ENCODE peak calls at places on chromosomes 3 and 15, in five cellular contexts. A is Caco-2, H is fibroblast of mammary gland, L is cardiac fibroblast, O is HL-60. I is an unnamed sample.

GRCh38 chr3:177162742-177163141 is 34.5 kb downstream of the TBL1XR1 start:
- DNase-seq in A (no peak), H (no peak), L (no peak), O (no peak), I (no peak)

GRCh38 chr3:188772886-188773285 is 398.9 kb upstream of the TPRG1 start:
- DNase-seq in A (no peak), H (peak; percentile 74), L (peak; percentile 79), O (no peak), I (peak; percentile 37)

GRCh38 chr3:188196232-188196990 is 42.5 kb downstream of the LPP start:
- DNase-seq in A (no peak), H (no peak), L (no peak), O (no peak), I (no peak)

GRCh38 chr3:183114374-183114773 is 15.1 kb upstream of the MCCC1 start:
- DNase-seq in A (no peak), H (no peak), L (no peak), O (no peak), I (no peak)

GRCh38 chr15:29278436-29279099 is 8.9 kb upstream of the NSMCE3 start:
- DNase-seq in A (no peak), H (peak; percentile 77), L (peak; percentile 22), O (no peak), I (peak; percentile 49)

GRCh38 chr15:49075876-49076275 is 29.6 kb upstream of the SECISBP2L start:
- DNase-seq in A (no peak), H (no peak), L (no peak), O (peak; percentile 68), I (no peak)

GRCh38 chr15:101455291-101455916 is 34.1 kb downstream of the PCSK6 start:
- DNase-seq in A (no peak), H (peak; percentile 58), L (no peak), O (peak; percentile 71), I (no peak)

GRCh38 chr3:195774917-195775316 is 36.8 kb downstream of the MUC4 start:
- DNase-seq in A (no peak), H (peak; percentile 51), L (peak; percentile 39), O (no peak), I (peak; percentile 50)

GRCh38 chr3:62805578-62805977 is 69.6 kb downstream of the CADPS start:
- DNase-seq in A (no peak), H (no peak), L (no peak), O (no peak), I (no peak)

GRCh38 chr3:41202834-41203345 is 3.6 kb downstream of the CTNNB1 start:
- DNase-seq in A (no peak), H (peak; percentile 72), L (peak; percentile 75), O (no peak), I (peak; percentile 53)

GRCh38 chr3:176714034-176714433 is 483.2 kb downstream of the TBL1XR1 start:
- DNase-seq in A (peak; percentile 36), H (no peak), L (no peak), O (no peak), I (peak; percentile 26)

GRCh38 chr3:190616627-190617026 is 102.7 kb downstream of the IL1RAP start:
- DNase-seq in A (no peak), H (no peak), L (no peak), O (peak; percentile 87), I (no peak)
- TF ChIP-seq CTCF in A (no peak), H (no peak), L (no peak), O (no peak), I (no peak)

GRCh38 chr15:79989682-79990081 is 18.7 kb upstream of the BCL2A1 start:
- DNase-seq in A (no peak), H (peak; percentile 51), L (peak; percentile 46), O (no peak), I (peak; percentile 29)
- TF ChIP-seq CTCF in A (no peak), H (no peak), L (no peak), O (no peak), I (no peak)

DNA sequence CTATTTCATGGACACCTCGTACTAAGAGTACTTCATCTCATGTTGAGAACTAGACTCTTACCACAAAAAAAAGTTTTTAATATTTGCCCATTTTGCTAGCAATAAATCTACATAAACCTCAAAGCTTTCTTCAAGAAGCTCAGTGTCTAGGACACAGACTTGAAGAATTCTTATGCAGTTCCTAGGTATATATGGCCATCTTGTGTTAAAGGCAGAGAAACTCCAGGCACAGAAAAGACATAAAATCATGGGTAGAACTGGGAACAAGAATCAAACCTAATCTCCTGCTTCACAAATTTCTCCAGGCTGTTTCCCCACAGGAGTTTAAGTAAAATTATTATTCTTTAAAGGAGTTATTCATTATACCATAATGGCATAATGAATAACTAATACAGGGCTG is 4.4 kb downstream of the MBD4 start:
- DNase-seq in A (no peak), H (no peak), L (no peak), O (no peak), I (no peak)
- TF ChIP-seq CTCF in A (no peak), H (no peak), L (no peak), O (no peak), I (peak; percentile 17)

DNA sequence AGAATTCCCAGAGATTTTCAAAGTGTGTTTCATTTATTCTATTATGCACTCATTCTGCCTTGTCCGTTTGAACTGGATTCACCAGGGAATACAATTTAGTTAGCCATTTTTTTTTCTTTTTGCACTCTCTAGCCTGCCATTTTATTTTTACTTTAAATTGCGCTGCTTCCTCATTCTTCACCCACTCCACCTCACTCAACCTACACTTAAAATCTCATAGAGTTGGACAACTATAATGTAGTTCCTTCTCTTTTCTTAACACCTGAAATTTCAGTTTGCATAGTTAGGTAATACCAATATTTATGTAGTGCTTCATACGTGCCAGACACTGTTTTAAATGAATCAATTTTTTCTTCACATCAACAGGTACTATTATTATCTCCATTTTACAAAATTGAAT is 42.4 kb upstream of the CMC1 start:
- DNase-seq in A (no peak), H (no peak), L (no peak), O (no peak), I (no peak)
- TF ChIP-seq CTCF in A (no peak), H (no peak), L (no peak), O (no peak), I (no peak)

GRCh38 chr3:53919741-53920140 is 28.1 kb upstream of the SELENOK start:
- DNase-seq in A (no peak), H (no peak), L (no peak), O (no peak), I (no peak)

GRCh38 chr3:53921296-53921695 is 29.6 kb upstream of the SELENOK start:
- DNase-seq in A (no peak), H (peak; percentile 26), L (peak; percentile 43), O (no peak), I (no peak)
- TF ChIP-seq CTCF in A (peak; percentile 20), H (peak; percentile 42), L (peak; percentile 34), O (peak; percentile 1), I (peak; percentile 47)

GRCh38 chr3:25861566-25861965 is 71.7 kb downstream of the OXSM start:
- DNase-seq in A (no peak), H (no peak), L (no peak), O (no peak), I (no peak)

GRCh38 chr3:25863011-25863415 is 73.1 kb downstream of the OXSM start:
- DNase-seq in A (no peak), H (no peak), L (no peak), O (no peak), I (no peak)

DNA sequence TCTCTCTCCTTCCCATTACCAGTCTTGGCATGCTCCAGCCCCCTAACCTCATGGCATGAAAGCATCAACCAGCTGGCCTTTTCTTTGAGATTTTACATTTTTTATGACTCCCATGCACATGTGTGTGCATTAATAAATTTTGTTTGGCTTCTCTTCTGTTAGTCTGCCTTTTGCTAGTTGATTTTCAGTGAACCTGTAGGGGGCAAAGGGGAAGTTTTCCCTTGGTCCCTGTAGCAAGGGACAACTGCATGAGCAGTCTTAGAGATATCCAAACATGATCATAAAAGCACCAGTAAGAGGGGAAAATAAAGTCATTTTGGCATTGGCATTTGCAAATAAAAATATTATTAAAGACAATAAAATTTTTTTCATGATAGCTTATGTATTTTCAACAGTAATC is 73.7 kb downstream of the OXSM start:
- DNase-seq in A (no peak), H (no peak), L (no peak), O (no peak), I (no peak)
- TF ChIP-seq CTCF in A (peak; percentile 54), H (peak; percentile 12), L (peak; percentile 21), O (no peak), I (peak; percentile 15)

DNA sequence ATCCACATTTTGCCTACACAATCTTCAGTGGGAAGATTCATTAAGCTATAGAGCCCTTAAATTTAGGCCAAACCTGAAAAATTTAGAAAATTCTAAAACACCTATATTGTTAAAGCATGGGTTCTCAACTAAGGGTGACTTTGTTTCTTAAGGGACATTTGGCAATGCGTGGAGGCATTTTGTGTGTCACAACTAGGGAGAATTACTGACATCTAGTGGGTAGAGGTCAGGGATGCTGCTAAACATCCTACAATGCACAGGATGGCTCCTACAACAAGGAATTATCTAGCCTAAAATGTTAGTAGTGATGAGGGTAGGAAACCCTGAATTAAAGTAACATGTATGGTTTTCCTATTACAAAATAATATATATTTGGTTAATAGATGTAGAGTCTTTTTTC is 55.8 kb downstream of the TBC1D5 start:
- DNase-seq in A (no peak), H (peak; percentile 21), L (peak; percentile 22), O (no peak), I (no peak)
- TF ChIP-seq CTCF in A (peak; percentile 31), H (peak; percentile 15), L (peak; percentile 27), O (no peak), I (no peak)